ENCODE peak calls at places on chromosome 17, in five cellular contexts. P is suprapubic skin, L is dorsolateral prefrontal cortex, S is AG04450, M is heart right ventricle. A is an unnamed sample.

GRCh38 chr17:63431939-63432804 is 13.9 kb downstream of the CYB561 start:
- DNase-seq in P (no peak), L (no peak), S (no peak), M (no peak), A (no peak)

GRCh38 chr17:142876-143784 is 5.8 kb downstream of the SCGB1C2 start:
- DNase-seq in P (peak; percentile 53), L (peak; percentile 20), S (no peak), M (peak; percentile 2), A (no peak)

GRCh38 chr17:17191346-17191792 is 14.8 kb downstream of the PLD6 start:
- DNase-seq in P (no peak), L (no peak), S (peak; percentile 60), M (peak; percentile 62), A (no peak)

GRCh38 chr17:15261818-15262290 is 3.3 kb downstream of the PMP22 start:
- DNase-seq in P (no peak), L (peak; percentile 52), S (no peak), M (peak; percentile 30), A (no peak)

GRCh38 chr17:2237960-2238359 is 65.6 kb downstream of the SMG6 start:
- DNase-seq in P (no peak), L (no peak), S (no peak), M (no peak), A (no peak)

GRCh38 chr17:37131064-37131463 is 182.3 kb downstream of the AATF start:
- DNase-seq in P (no peak), L (no peak), S (no peak), M (no peak), A (no peak)

GRCh38 chr17:41519501-41520224 is 973 bp upstream of the KRT15 start:
- DNase-seq in P (no peak), L (no peak), S (no peak), M (no peak), A (no peak)

GRCh38 chr17:15971882-15972281 is 27.0 kb downstream of the ADORA2B start:
- DNase-seq in P (no peak), L (no peak), S (no peak), M (no peak), A (no peak)

GRCh38 chr17:46797131-46797530 is 21.4 kb downstream of the WNT3 start:
- DNase-seq in P (no peak), L (no peak), S (no peak), M (no peak), A (no peak)

GRCh38 chr17:43691317-43691693 is 29.6 kb upstream of the MEOX1 start:
- DNase-seq in P (no peak), L (no peak), S (no peak), M (no peak), A (no peak)

GRCh38 chr17:50949128-50950001 is 83.2 kb upstream of the TOB1 start:
- DNase-seq in P (no peak), L (peak; percentile 23), S (no peak), M (no peak), A (no peak)

GRCh38 chr17:48624544-48625501 is 1.3 kb downstream of the HOXB9 start:
- DNase-seq in P (no peak), L (no peak), S (no peak), M (no peak), A (no peak)

GRCh38 chr17:71516149-71516548 is 604.7 kb upstream of the SOX9 start:
- DNase-seq in P (no peak), L (no peak), S (no peak), M (no peak), A (no peak)

GRCh38 chr17:46898364-46898763 is 24.6 kb upstream of the GOSR2 start:
- DNase-seq in P (no peak), L (no peak), S (no peak), M (no peak), A (no peak)

GRCh38 chr17:49442051-49442450 is 27.4 kb upstream of the PHB1 start:
- DNase-seq in P (peak; percentile 43), L (no peak), S (no peak), M (no peak), A (no peak)

GRCh38 chr17:14352139-14352538 is 51.3 kb downstream of the HS3ST3B1 start:
- DNase-seq in P (no peak), L (no peak), S (no peak), M (no peak), A (no peak)

GRCh38 chr17:79547586-79547985 is 63.3 kb downstream of the RBFOX3 start:
- DNase-seq in P (no peak), L (no peak), S (no peak), M (no peak), A (no peak)

GRCh38 chr17:49603238-49603637 is 27.6 kb downstream of the NXPH3 start:
- DNase-seq in P (no peak), L (no peak), S (no peak), M (no peak), A (no peak)

GRCh38 chr17:76384987-76385891 is 830 bp downstream of the SPHK1 start:
- DNase-seq in P (no peak), L (no peak), S (no peak), M (peak; percentile 45), A (no peak)

GRCh38 chr17:9971991-9972390 is 66.9 kb upstream of the RCVRN start:
- DNase-seq in P (no peak), L (peak; percentile 54), S (no peak), M (peak; percentile 77), A (no peak)

GRCh38 chr17:69523252-69523861 is 108.9 kb downstream of the MAP2K6 start:
- DNase-seq in P (no peak), L (no peak), S (peak; percentile 24), M (peak; percentile 21), A (peak; percentile 60)

DNA sequence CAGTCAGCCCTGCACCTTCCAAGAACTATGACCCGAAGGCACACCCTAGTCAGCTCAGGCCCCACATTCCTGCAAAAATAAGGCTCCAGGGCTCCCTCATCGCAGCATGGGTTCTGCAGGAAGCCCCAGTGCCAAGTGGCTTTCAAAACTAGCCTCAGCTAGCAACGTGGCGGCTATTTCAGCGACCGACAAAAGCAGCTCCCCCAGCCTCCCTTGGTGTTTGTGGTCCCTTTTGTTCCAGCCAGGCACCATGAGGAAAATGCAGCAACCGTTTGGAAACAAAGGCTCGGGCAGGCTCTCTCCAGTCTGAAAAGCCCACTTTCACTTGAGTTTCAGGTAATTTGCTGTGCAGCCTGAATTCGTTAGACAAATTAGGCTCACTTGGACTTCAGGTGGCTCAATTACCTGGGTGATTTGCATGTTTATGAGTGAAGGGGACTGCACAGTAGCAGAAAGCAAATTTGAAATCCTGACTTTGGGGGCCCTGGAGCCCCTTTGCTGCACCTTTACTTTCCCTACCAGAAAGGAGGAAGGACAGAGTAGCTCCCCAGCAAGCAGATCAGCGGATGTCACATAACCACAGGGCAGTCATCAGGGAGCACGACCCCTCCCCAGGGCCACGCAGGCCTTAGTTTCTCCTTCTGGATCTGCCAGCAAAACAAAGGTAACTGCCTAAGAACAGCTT is 142.9 kb upstream of the SDK2 start:
- DNase-seq in P (no peak), L (no peak), S (no peak), M (no peak), A (no peak)
- H3K27me3 ChIP-seq in P (peaks cover 76% of the 10 kb centered on the region), L (peaks cover 2% of the 10 kb centered on the region), S (no peaks in the 10 kb centered on the region), M (no peaks in the 10 kb centered on the region), A (no peaks in the 10 kb centered on the region)

GRCh38 chr17:7204335-7204734 is 15.3 kb downstream of the DLG4 start:
- DNase-seq in P (no peak), L (no peak), S (no peak), M (no peak), A (no peak)
- H3K4me3 ChIP-seq in P (peak overlapping the region; percentile 49), L (peak overlapping the region; percentile 60), S (no peak overlapping the region), M (peak overlapping the region; percentile 53), A (no peak overlapping the region)

DNA sequence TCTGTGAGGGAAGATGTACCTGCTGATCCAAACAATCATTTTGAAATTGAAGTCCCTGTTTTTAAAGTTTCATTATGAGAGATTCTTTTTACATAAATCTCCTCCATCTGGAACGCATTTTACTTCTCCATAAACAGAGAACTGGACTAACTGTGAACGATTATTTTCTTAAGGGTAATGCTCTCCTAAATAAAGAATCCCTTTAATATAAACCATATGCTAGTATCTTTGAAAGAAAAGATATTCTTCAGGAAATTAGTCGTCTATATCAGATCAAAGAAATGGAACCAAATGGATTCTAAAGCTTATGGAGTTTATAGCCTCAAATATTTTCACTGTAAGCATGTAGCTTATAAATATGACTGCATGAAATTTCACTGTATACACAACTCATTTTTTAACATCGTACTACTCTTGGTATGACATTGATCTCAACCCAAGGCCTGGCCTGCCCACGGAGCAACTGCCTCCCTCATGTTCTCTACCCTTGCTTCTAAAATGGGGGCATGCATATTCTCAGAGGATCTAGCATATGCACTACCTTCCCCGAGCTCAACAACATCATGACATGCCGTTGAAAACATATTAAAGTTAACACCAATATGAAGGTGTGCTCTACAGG is 66.4 kb downstream of the MYH10 start:
- DNase-seq in P (no peak), L (no peak), S (peak; percentile 4), M (no peak), A (no peak)
- H3K27me3 ChIP-seq in P (no peaks in the 10 kb centered on the region), L (no peaks in the 10 kb centered on the region), S (no peaks in the 10 kb centered on the region), M (no peaks in the 10 kb centered on the region), A (no peaks in the 10 kb centered on the region)

GRCh38 chr17:65121916-65122821 is 15.0 kb upstream of the RGS9 start:
- DNase-seq in P (no peak), L (no peak), S (no peak), M (no peak), A (no peak)

GRCh38 chr17:65121368-65121767 is 15.8 kb upstream of the RGS9 start:
- DNase-seq in P (no peak), L (no peak), S (no peak), M (no peak), A (no peak)

GRCh38 chr17:65122836-65123756 is 14.1 kb upstream of the RGS9 start:
- DNase-seq in P (peak; percentile 91), L (peak; percentile 77), S (peak; percentile 76), M (peak; percentile 89), A (peak; percentile 79)

GRCh38 chr17:65123757-65124675 is 13.2 kb upstream of the RGS9 start:
- DNase-seq in P (no peak), L (no peak), S (no peak), M (no peak), A (no peak)
- H3K4me3 ChIP-seq in P (peak overlapping the region; percentile 80), L (peak overlapping the region; percentile 56), S (no peak overlapping the region), M (peak overlapping the region; percentile 70), A (no peak overlapping the region)

GRCh38 chr17:38704645-38705522 is at the start of gene MLLT6:
- DNase-seq in P (peak; percentile 89), L (peak; percentile 71), S (no peak), M (peak; percentile 87), A (no peak)

GRCh38 chr17:38706625-38707298 is 1.7 kb downstream of the MLLT6 start:
- DNase-seq in P (no peak), L (no peak), S (no peak), M (no peak), A (no peak)

GRCh38 chr17:38705803-38706624 is 941 bp downstream of the MLLT6 start:
- DNase-seq in P (no peak), L (no peak), S (no peak), M (peak; percentile 83), A (no peak)

GRCh38 chr17:38703742-38704644 is 1.1 kb upstream of the MLLT6 start:
- DNase-seq in P (peak; percentile 92), L (no peak), S (no peak), M (peak; percentile 82), A (peak; percentile 82)

GRCh38 chr17:38705523-38705802 is 390 bp downstream of the MLLT6 start:
- DNase-seq in P (no peak), L (no peak), S (no peak), M (no peak), A (no peak)
- H3K27me3 ChIP-seq in P (no peaks in the 10 kb centered on the region), L (no peaks in the 10 kb centered on the region), S (no peaks in the 10 kb centered on the region), M (no peaks in the 10 kb centered on the region), A (peaks cover 45% of the 10 kb centered on the region)

A was measured in iPS DF 6.9.